ENCODE peak calls at places on chromosomes 13 and 19, in six cellular contexts. One of them, this sample, is unnamed.

GRCh38 chr19:50924576-50924975 is 13.4 kb upstream of the KLK4 start:
- DNase-seq in OCI-LY7: no peak
- DNase-seq in upper lobe of right lung: no peak
- DNase-seq in kidney: no peak
- DNase-seq in tibial artery: no peak
- DNase-seq in AG04450: no peak
- DNase-seq in this sample: no peak

GRCh38 chr13:60933638-60934037 is 482.0 kb downstream of the PCDH20 start:
- DNase-seq in OCI-LY7: no peak
- DNase-seq in upper lobe of right lung: no peak
- DNase-seq in kidney: no peak
- DNase-seq in AG04450: no peak
- DNase-seq in tibial artery: no peak
- DNase-seq in this sample: no peak

GRCh38 chr13:20573186-20573585 is 6.2 kb downstream of the IFT88 start:
- DNase-seq in kidney: no peak
- DNase-seq in upper lobe of right lung: no peak
- DNase-seq in OCI-LY7: no peak
- DNase-seq in AG04450: no peak
- DNase-seq in tibial artery: no peak
- DNase-seq in this sample: no peak

GRCh38 chr19:6970478-6970877 is 50.8 kb downstream of the MBD3L2B start:
- DNase-seq in AG04450: no peak
- DNase-seq in kidney: no peak
- DNase-seq in upper lobe of right lung: no peak
- DNase-seq in OCI-LY7: peak; percentile 77
- DNase-seq in tibial artery: no peak
- DNase-seq in this sample: no peak

GRCh38 chr13:105410602-105411001 is 1124.9 kb downstream of the EFNB2 start:
- DNase-seq in upper lobe of right lung: peak; percentile 86
- DNase-seq in kidney: peak; percentile 42
- DNase-seq in AG04450: no peak
- DNase-seq in tibial artery: no peak
- DNase-seq in OCI-LY7: no peak
- DNase-seq in this sample: peak; percentile 22

GRCh38 chr13:98275711-98276171 is 98.7 kb upstream of the RNF113B start:
- DNase-seq in upper lobe of right lung: no peak
- DNase-seq in tibial artery: no peak
- DNase-seq in OCI-LY7: no peak
- DNase-seq in AG04450: no peak
- DNase-seq in kidney: no peak
- DNase-seq in this sample: no peak

GRCh38 chr19:6100284-6100915 is 9.9 kb downstream of the RFX2 start:
- DNase-seq in AG04450: no peak
- DNase-seq in OCI-LY7: no peak
- DNase-seq in kidney: peak; percentile 55
- DNase-seq in tibial artery: peak; percentile 63
- DNase-seq in upper lobe of right lung: peak; percentile 70
- DNase-seq in this sample: no peak

GRCh38 chr19:36142046-36142445 is 2.2 kb downstream of the CAPNS1 start:
- DNase-seq in AG04450: no peak
- DNase-seq in tibial artery: no peak
- DNase-seq in OCI-LY7: no peak
- DNase-seq in kidney: no peak
- DNase-seq in upper lobe of right lung: no peak
- DNase-seq in this sample: no peak

GRCh38 chr19:55383789-55384575 is at the start of gene TMEM238:
- DNase-seq in kidney: peak; percentile 89
- DNase-seq in upper lobe of right lung: peak; percentile 90
- DNase-seq in AG04450: no peak
- DNase-seq in tibial artery: no peak
- DNase-seq in OCI-LY7: peak; percentile 87
- DNase-seq in this sample: no peak

GRCh38 chr19:15181394-15181793 is 19.4 kb downstream of the NOTCH3 start:
- DNase-seq in kidney: no peak
- DNase-seq in tibial artery: no peak
- DNase-seq in AG04450: no peak
- DNase-seq in OCI-LY7: no peak
- DNase-seq in upper lobe of right lung: no peak
- DNase-seq in this sample: no peak

GRCh38 chr19:13100871-13101589 is 1.6 kb downstream of the LYL1 start:
- DNase-seq in upper lobe of right lung: no peak
- DNase-seq in tibial artery: peak; percentile 69
- DNase-seq in OCI-LY7: peak; percentile 37
- DNase-seq in AG04450: no peak
- DNase-seq in kidney: no peak
- DNase-seq in this sample: no peak

GRCh38 chr19:42033413-42033812 is 36.6 kb downstream of the GRIK5 start:
- DNase-seq in tibial artery: no peak
- DNase-seq in upper lobe of right lung: no peak
- DNase-seq in AG04450: no peak
- DNase-seq in kidney: no peak
- DNase-seq in OCI-LY7: no peak
- DNase-seq in this sample: no peak

GRCh38 chr19:12769689-12770088 is 5.7 kb downstream of the HOOK2 start:
- DNase-seq in kidney: no peak
- DNase-seq in tibial artery: no peak
- DNase-seq in upper lobe of right lung: peak; percentile 83
- DNase-seq in OCI-LY7: no peak
- DNase-seq in AG04450: no peak
- DNase-seq in this sample: no peak

GRCh38 chr13:84339456-84339855 is 457.2 kb upstream of the SLITRK1 start:
- DNase-seq in OCI-LY7: no peak
- DNase-seq in AG04450: no peak
- DNase-seq in upper lobe of right lung: no peak
- DNase-seq in kidney: no peak
- DNase-seq in tibial artery: no peak
- DNase-seq in this sample: no peak

GRCh38 chr19:4594199-4594598 is 34.7 kb upstream of the SEMA6B start:
- DNase-seq in OCI-LY7: no peak
- DNase-seq in upper lobe of right lung: no peak
- DNase-seq in tibial artery: no peak
- DNase-seq in AG04450: no peak
- DNase-seq in kidney: no peak
- DNase-seq in this sample: no peak

GRCh38 chr13:30845297-30846214 is 60.5 kb upstream of the MEDAG start:
- DNase-seq in AG04450: no peak
- DNase-seq in tibial artery: no peak
- DNase-seq in OCI-LY7: no peak
- DNase-seq in kidney: no peak
- DNase-seq in upper lobe of right lung: no peak
- DNase-seq in this sample: no peak

GRCh38 chr19:6752257-6753177 is 13.0 kb downstream of the TRIP10 start:
- DNase-seq in kidney: peak; percentile 81
- DNase-seq in upper lobe of right lung: peak; percentile 65
- DNase-seq in OCI-LY7: no peak
- DNase-seq in AG04450: no peak
- DNase-seq in tibial artery: no peak
- DNase-seq in this sample: no peak

GRCh38 chr19:57058871-57059270 is 60.9 kb upstream of the USP29 start:
- DNase-seq in AG04450: no peak
- DNase-seq in kidney: no peak
- DNase-seq in upper lobe of right lung: no peak
- DNase-seq in tibial artery: no peak
- DNase-seq in OCI-LY7: no peak
- DNase-seq in this sample: no peak

GRCh38 chr13:34207334-34207733 is 389.4 kb downstream of the RFC3 start:
- DNase-seq in kidney: peak; percentile 61
- DNase-seq in tibial artery: no peak
- DNase-seq in OCI-LY7: no peak
- DNase-seq in AG04450: peak; percentile 24
- DNase-seq in upper lobe of right lung: no peak
- DNase-seq in this sample: no peak

GRCh38 chr13:43095771-43096719 is 72.7 kb downstream of the DNAJC15 start:
- DNase-seq in kidney: no peak
- DNase-seq in OCI-LY7: no peak
- DNase-seq in upper lobe of right lung: no peak
- DNase-seq in AG04450: no peak
- DNase-seq in tibial artery: no peak
- DNase-seq in this sample: no peak

GRCh38 chr19:32830231-32831014 is 39.1 kb downstream of the SLC7A9 start:
- DNase-seq in OCI-LY7: no peak
- DNase-seq in kidney: no peak
- DNase-seq in upper lobe of right lung: no peak
- DNase-seq in AG04450: peak; percentile 6
- DNase-seq in tibial artery: no peak
- DNase-seq in this sample: no peak

GRCh38 chr13:93345061-93345460 is 118.5 kb downstream of the GPC6 start:
- DNase-seq in upper lobe of right lung: no peak
- DNase-seq in kidney: no peak
- DNase-seq in OCI-LY7: no peak
- DNase-seq in tibial artery: no peak
- DNase-seq in AG04450: no peak
- DNase-seq in this sample: no peak

GRCh38 chr19:57210381-57210780 is 19.1 kb downstream of the ZNF264 start:
- DNase-seq in OCI-LY7: no peak
- DNase-seq in AG04450: no peak
- DNase-seq in tibial artery: no peak
- DNase-seq in kidney: no peak
- DNase-seq in upper lobe of right lung: no peak
- DNase-seq in this sample: no peak

GRCh38 chr13:105957769-105958438 is 577.6 kb downstream of the EFNB2 start:
- DNase-seq in tibial artery: no peak
- DNase-seq in upper lobe of right lung: no peak
- DNase-seq in kidney: no peak
- DNase-seq in AG04450: no peak
- DNase-seq in OCI-LY7: no peak
- DNase-seq in this sample: no peak

DNA sequence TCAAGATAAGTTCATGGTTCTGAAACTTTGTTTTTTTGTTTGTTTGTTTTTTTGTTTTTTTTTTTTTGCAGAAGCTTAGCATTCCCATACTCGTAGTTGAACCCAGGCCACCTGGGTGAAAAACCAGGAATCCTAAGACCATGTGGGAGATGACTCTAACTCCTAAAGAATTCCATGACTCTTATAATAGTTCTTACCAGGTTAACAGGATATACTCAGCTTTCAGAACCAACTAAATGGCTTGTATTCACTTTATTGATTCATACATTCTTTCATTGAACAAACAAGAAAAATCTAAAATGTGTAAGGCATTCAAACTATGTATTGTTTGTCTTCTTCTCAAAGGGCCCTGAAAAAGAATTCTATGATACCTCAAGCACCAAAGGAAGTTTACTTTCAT is 40.5 kb upstream of the KLF5 start:
- DNase-seq in tibial artery: no peak
- DNase-seq in OCI-LY7: no peak
- DNase-seq in kidney: no peak
- DNase-seq in AG04450: no peak
- DNase-seq in upper lobe of right lung: no peak
- DNase-seq in this sample: no peak
- H3K27ac ChIP-seq in tibial artery: no peak overlapping the region
- H3K27ac ChIP-seq in OCI-LY7: no peak overlapping the region
- H3K27ac ChIP-seq in kidney: no peak overlapping the region
- H3K27ac ChIP-seq in AG04450: no peak overlapping the region
- H3K27ac ChIP-seq in upper lobe of right lung: no peak overlapping the region
- H3K27ac ChIP-seq in this sample: no peak overlapping the region

GRCh38 chr19:18712981-18713380 is 29.5 kb downstream of the CRTC1 start:
- DNase-seq in OCI-LY7: no peak
- DNase-seq in upper lobe of right lung: no peak
- DNase-seq in kidney: no peak
- DNase-seq in tibial artery: no peak
- DNase-seq in AG04450: no peak
- DNase-seq in this sample: no peak
- H3K27ac ChIP-seq in OCI-LY7: no peak overlapping the region
- H3K27ac ChIP-seq in upper lobe of right lung: no peak overlapping the region
- H3K27ac ChIP-seq in kidney: no peak overlapping the region
- H3K27ac ChIP-seq in tibial artery: no peak overlapping the region
- H3K27ac ChIP-seq in AG04450: no peak overlapping the region
- H3K27ac ChIP-seq in this sample: no peak overlapping the region

DNA sequence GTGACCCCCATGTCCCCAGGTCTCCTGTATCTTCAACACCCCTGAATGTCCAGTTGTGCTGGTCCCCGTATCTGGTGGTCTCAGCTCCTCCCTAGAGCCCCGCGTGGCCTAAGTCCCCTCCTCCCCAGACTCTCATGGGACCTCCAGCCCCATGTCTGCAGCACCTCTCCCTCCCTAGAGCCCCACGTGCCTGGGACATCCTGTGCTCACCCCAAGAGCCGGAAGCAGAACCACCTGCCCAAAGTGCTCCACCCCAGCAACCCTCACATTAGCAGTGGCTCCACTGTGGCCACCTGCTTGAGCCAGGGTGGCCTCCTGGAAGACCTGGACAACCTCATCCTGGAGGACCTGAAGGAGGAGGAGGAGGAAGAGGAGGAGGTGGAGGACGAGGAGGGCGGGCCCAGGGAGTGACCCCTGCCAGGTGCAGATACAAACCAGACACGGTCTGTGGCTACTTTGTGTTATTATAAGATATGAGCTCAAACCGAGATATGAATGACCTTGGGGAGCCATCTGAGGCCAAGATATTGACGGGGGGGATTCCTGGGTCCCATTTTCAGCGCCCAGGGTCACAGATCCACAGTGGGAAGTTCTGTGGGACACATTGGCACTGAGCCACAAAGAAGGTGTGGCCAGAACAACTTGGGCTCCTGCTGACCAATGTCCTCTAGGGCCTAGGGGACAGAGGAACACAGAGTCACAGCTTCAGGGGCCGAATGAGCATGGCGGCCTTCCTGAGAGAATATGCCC is 6.0 kb downstream of the SHFL start:
- DNase-seq in upper lobe of right lung: no peak
- DNase-seq in tibial artery: no peak
- DNase-seq in OCI-LY7: peak; percentile 84
- DNase-seq in AG04450: no peak
- DNase-seq in kidney: peak; percentile 70
- DNase-seq in this sample: no peak
- H3K27ac ChIP-seq in upper lobe of right lung: no peak overlapping the region
- H3K27ac ChIP-seq in tibial artery: no peak overlapping the region
- H3K27ac ChIP-seq in OCI-LY7: peak overlapping the region; percentile 62
- H3K27ac ChIP-seq in AG04450: no peak overlapping the region
- H3K27ac ChIP-seq in kidney: no peak overlapping the region
- H3K27ac ChIP-seq in this sample: no peak overlapping the region

DNA sequence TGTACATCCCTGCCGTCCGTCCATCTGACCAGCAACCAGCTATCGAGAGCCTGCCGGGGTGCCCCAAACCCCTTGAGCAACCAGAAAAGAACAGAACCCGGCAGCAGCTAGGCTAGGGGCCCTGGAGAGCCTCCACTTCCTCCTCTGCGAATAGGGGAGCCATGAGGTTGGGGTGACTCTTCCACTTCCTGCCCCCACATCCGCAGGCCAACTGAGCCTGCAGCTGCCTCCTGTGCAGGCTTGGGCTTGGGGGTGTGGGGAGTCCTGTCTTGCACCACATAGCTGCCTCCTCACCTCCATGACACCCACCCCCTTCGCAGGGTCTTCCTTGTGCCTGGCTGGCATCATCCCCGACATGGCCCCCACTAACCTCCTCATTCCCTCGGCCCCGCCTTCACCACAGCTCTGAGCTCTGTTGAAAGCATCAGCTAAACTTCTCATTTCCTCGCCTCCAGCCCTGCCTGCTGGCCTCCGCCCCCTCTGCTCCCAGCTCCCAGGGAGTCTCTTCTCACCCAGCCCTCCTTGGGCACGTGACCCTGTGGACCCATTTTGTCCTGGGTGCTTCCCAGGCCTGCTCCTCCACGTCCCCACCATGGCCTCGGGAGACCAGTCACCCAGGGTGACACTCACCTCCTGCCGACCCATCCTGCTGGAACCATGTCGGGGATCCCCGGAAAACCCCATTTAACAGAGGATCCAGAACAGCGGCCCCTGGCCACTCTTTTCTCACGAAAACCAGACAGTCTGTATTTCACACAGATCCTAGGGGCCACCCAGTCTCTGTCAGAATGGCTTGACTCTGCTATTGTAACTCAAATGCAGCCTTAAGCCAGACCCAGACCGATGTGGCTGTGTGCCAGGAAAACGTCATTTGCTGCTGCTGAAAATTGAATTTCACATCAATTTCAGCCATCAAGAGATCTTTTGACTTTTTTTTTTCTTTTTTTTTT is 50.4 kb downstream of the MYO9B start:
- DNase-seq in kidney: peak; percentile 79
- DNase-seq in OCI-LY7: peak; percentile 67
- DNase-seq in tibial artery: peak; percentile 94
- DNase-seq in AG04450: no peak
- DNase-seq in upper lobe of right lung: peak; percentile 86
- DNase-seq in this sample: peak; percentile 37
- H3K27ac ChIP-seq in kidney: peak overlapping the region; percentile 1
- H3K27ac ChIP-seq in OCI-LY7: peak overlapping the region; percentile 90
- H3K27ac ChIP-seq in tibial artery: peak overlapping the region; percentile 84
- H3K27ac ChIP-seq in AG04450: peak overlapping the region; percentile 21
- H3K27ac ChIP-seq in upper lobe of right lung: peak overlapping the region; percentile 60
- H3K27ac ChIP-seq in this sample: peak overlapping the region; percentile 67

This sample was measured in breast epithelium.